ENCODE peak calls at places on chromosomes 6 and 20, in four cellular contexts. O, U, Z and X are unnamed samples.

GRCh38 chr6:30981942-30982772 is 1.4 kb upstream of the MUC21 start:
- DNase-seq in O (no peak), U (no peak), Z (peak), X (no peak)

GRCh38 chr6:35084041-35084491 is 57.1 kb downstream of the TCP11 start:
- DNase-seq in O (no peak), U (no peak), Z (peak), X (no peak)

GRCh38 chr6:33000053-33000452 is 9.3 kb downstream of the HLA-DOA start:
- DNase-seq in O (no peak), U (no peak), Z (peak), X (no peak)

GRCh38 chr6:32188381-32189081 is 1.5 kb downstream of the PBX2 start:
- DNase-seq in O (no peak), U (no peak), Z (peak), X (no peak)

GRCh38 chr20:46635514-46636091 is 15.7 kb downstream of the SLC13A3 start:
- DNase-seq in O (no peak), U (no peak), Z (no peak), X (no peak)

GRCh38 chr6:108768176-108768555 is 80.1 kb upstream of the ARMC2 start:
- DNase-seq in O (no peak), U (no peak), Z (no peak), X (no peak)

GRCh38 chr6:142833054-142833453 is 111.9 kb downstream of the HIVEP2 start:
- DNase-seq in O (no peak), U (no peak), Z (no peak), X (no peak)

GRCh38 chr6:170210026-170210390 is 80.9 kb downstream of the DLL1 start:
- DNase-seq in O (no peak), U (no peak), Z (peak), X (peak)

GRCh38 chr20:7420345-7420744 is 519.9 kb downstream of the HAO1 start:
- DNase-seq in O (no peak), U (no peak), Z (no peak), X (no peak)

GRCh38 chr20:11044561-11044960 is 370.8 kb upstream of the JAG1 start:
- DNase-seq in O (no peak), U (no peak), Z (no peak), X (no peak)

GRCh38 chr6:166286831-166287271 is 21.3 kb downstream of the PRR18 start:
- DNase-seq in O (peak), U (no peak), Z (no peak), X (no peak)

GRCh38 chr6:56649782-56650181 is 7.1 kb upstream of the DST start:
- DNase-seq in O (no peak), U (no peak), Z (no peak), X (no peak)

GRCh38 chr20:19817017-19817416 is 59.0 kb downstream of the RIN2 start:
- DNase-seq in O (no peak), U (no peak), Z (no peak), X (no peak)

GRCh38 chr6:159807150-159807859 is 7.2 kb downstream of the PNLDC1 start:
- DNase-seq in O (no peak), U (no peak), Z (no peak), X (no peak)

GRCh38 chr6:143059616-143060353 is 904 bp upstream of the AIG1 start:
- DNase-seq in O (no peak), U (no peak), Z (peak), X (peak)

GRCh38 chr6:13367396-13367795 is 39.1 kb upstream of the TBC1D7 start:
- DNase-seq in O (no peak), U (no peak), Z (peak), X (no peak)

GRCh38 chr20:61953037-61953788 is 112.5 kb downstream of the TAF4 start:
- DNase-seq in O (no peak), U (no peak), Z (no peak), X (no peak)

GRCh38 chr20:20441259-20441658 is 73.4 kb downstream of the INSM1 start:
- DNase-seq in O (no peak), U (no peak), Z (peak), X (no peak)

GRCh38 chr20:38172344-38172743 is 7.3 kb upstream of the TGM2 start:
- DNase-seq in O (no peak), U (no peak), Z (no peak), X (no peak)

GRCh38 chr20:48364688-48365421 is 462.9 kb downstream of the PREX1 start:
- DNase-seq in O (no peak), U (no peak), Z (no peak), X (no peak)

GRCh38 chr6:42896178-42896719 is 16.8 kb downstream of the RPL7L1 start:
- DNase-seq in O (no peak), U (no peak), Z (no peak), X (no peak)

GRCh38 chr20:63573739-63574131 is 304 bp downstream of the HELZ2 start:
- DNase-seq in O (no peak), U (no peak), Z (no peak), X (no peak)

GRCh38 chr20:62795023-62795761 is 1.1 kb upstream of the MRGBP start:
- DNase-seq in O (peak), U (peak), Z (peak), X (peak)

GRCh38 chr6:47235964-47236760 is 73.5 kb downstream of the TNFRSF21 start:
- DNase-seq in O (no peak), U (no peak), Z (no peak), X (no peak)